ENCODE peak calls at places on chromosomes 6 and 20, in four cellular contexts. C, E, K and H are unnamed samples.

GRCh38 chr20:63580796-63581461 is 6.9 kb upstream of the HELZ2 start:
- DNase-seq in C (peak; percentile 48), E (peak; percentile 78), K (peak; percentile 63), H (peak; percentile 48)

GRCh38 chr6:135128268-135128914 is 52.7 kb upstream of the MYB start:
- DNase-seq in C (no peak), E (no peak), K (no peak), H (no peak)

GRCh38 chr20:10432079-10432478 is 1.9 kb downstream of the MKKS start:
- DNase-seq in C (no peak), E (no peak), K (no peak), H (no peak)

GRCh38 chr6:3209114-3210023 is 18.1 kb downstream of the TUBB2B start:
- DNase-seq in C (peak; percentile 79), E (peak; percentile 88), K (peak; percentile 96), H (peak; percentile 57)

GRCh38 chr6:22251331-22251730 is 45.5 kb downstream of the PRL start:
- DNase-seq in C (no peak), E (no peak), K (no peak), H (no peak)

GRCh38 chr20:23146111-23146640 is 60.1 kb upstream of the CD93 start:
- DNase-seq in C (no peak), E (no peak), K (no peak), H (no peak)

GRCh38 chr6:105391705-105392104 is 11.2 kb downstream of the PREP start:
- DNase-seq in C (no peak), E (no peak), K (no peak), H (no peak)

GRCh38 chr6:2863901-2864300 is 22.2 kb upstream of the SERPINB1 start:
- DNase-seq in C (no peak), E (peak; percentile 54), K (no peak), H (no peak)

GRCh38 chr20:37936041-37936440 is 33.1 kb downstream of the VSTM2L start:
- DNase-seq in C (no peak), E (no peak), K (no peak), H (no peak)

GRCh38 chr20:33013701-33014326 is 6.3 kb downstream of the BPIFB2 start:
- DNase-seq in C (no peak), E (no peak), K (no peak), H (no peak)

GRCh38 chr6:113881473-113881980 is 24.4 kb downstream of the MARCKS start:
- DNase-seq in C (no peak), E (no peak), K (no peak), H (no peak)

GRCh38 chr20:49887828-49888340 is 27.4 kb downstream of the SPATA2 start:
- DNase-seq in C (no peak), E (no peak), K (no peak), H (no peak)

GRCh38 chr20:4483961-4484360 is 237.7 kb upstream of the PRND start:
- DNase-seq in C (no peak), E (no peak), K (no peak), H (no peak)

GRCh38 chr20:17712708-17713107 is 12.9 kb downstream of the BANF2 start:
- DNase-seq in C (no peak), E (no peak), K (no peak), H (no peak)

GRCh38 chr6:53090576-53090975 is 25.4 kb downstream of the FBXO9 start:
- DNase-seq in C (no peak), E (no peak), K (no peak), H (no peak)
- TF ChIP-seq ELF4 in C (no peak), E (no peak), K (no peak), H (no peak)

GRCh38 chr20:47990507-47991132 is 205.3 kb upstream of the SULF2 start:
- DNase-seq in C (no peak), E (no peak), K (no peak), H (no peak)

GRCh38 chr20:47995661-47996060 is 210.4 kb upstream of the SULF2 start:
- DNase-seq in C (no peak), E (no peak), K (no peak), H (no peak)

GRCh38 chr20:47992021-47992467 is 206.8 kb upstream of the SULF2 start:
- DNase-seq in C (no peak), E (no peak), K (no peak), H (no peak)

GRCh38 chr20:47993817-47994216 is 208.5 kb upstream of the SULF2 start:
- DNase-seq in C (no peak), E (no peak), K (no peak), H (no peak)

DNA sequence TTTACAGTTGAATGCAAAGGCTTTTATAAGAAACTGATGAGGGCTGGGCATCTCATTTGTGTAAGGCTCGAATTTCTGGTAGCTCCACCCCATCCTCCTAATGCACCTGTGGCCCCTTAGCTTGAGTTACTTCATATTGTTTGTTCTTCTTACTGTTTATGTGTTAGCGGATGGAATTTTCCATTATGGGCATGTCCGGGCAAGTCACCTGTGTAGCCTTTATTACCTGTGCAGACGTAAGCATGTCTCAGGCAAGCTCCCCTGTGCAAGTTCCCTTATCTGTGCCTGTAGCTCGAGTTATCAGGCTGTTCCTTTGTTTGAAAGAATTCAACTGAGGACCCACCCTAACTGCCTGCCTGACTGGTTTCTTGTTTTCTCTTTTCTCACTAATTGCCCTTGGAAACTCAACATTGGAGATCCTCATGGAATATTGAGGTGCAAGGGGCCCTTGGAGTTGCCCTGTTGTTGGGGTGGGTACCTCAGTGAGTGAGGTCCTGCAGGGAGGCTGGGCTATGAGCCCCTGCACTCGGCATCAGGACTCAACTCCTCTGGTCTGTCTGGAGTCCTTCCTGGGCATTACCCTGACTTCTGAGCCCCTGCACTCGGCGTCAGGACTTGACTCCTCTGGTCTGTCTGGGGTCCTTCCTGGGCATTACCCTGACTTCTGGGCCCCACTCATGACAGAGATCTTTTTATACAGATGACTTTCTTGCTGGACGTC is 207.9 kb upstream of the SULF2 start:
- DNase-seq in C (no peak), E (no peak), K (no peak), H (no peak)
- TF ChIP-seq ELF4 in C (no peak), E (no peak), K (no peak), H (no peak)

GRCh38 chr20:53202781-53203180 is 230.6 kb downstream of the TSHZ2 start:
- DNase-seq in C (no peak), E (no peak), K (no peak), H (no peak)
- TF ChIP-seq ELF4 in C (no peak), E (no peak), K (no peak), H (no peak)

GRCh38 chr6:32609391-32609730 is 19.7 kb upstream of the HLA-DRB1 start:
- DNase-seq in C (no peak), E (no peak), K (no peak), H (no peak)

GRCh38 chr6:32607988-32608298 is 18.3 kb upstream of the HLA-DRB1 start:
- DNase-seq in C (no peak), E (no peak), K (no peak), H (no peak)

GRCh38 chr6:32609731-32610640 is 20.3 kb upstream of the HLA-DRB1 start:
- DNase-seq in C (no peak), E (peak; percentile 21), K (peak; percentile 72), H (peak; percentile 92)

GRCh38 chr6:32607263-32607987 is 17.8 kb upstream of the HLA-DRB1 start:
- DNase-seq in C (no peak), E (no peak), K (no peak), H (no peak)

DNA sequence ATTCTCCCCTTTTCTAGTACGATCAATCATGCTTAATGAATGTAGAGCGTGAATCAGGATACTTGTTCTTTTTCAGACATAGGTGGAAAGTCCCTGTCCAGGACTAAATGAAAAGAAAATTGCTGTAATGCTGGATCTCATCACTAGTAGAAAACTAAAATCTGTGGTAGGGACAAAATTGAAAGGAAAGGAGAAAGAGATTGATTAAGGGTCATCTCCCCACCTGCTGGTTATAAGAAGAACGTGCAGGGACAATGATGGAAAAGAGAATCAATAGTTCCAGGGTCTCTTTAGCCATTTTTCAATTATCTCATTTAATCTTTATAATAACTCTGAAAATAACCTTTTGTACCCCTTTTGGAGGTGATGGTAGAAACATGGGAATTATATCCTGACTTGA is 18.7 kb upstream of the HLA-DRB1 start:
- DNase-seq in C (no peak), E (no peak), K (no peak), H (no peak)
- TF ChIP-seq ELF4 in C (no peak), E (no peak), K (no peak), H (no peak)

GRCh38 chr6:11771473-11772048 is 7.0 kb downstream of the ADTRP start:
- DNase-seq in C (no peak), E (no peak), K (no peak), H (no peak)
- TF ChIP-seq ELF4 in C (no peak), E (no peak), K (no peak), H (no peak)